ENCODE peak calls at places on chromosomes 7 and 10, in eight cellular contexts. T is stimulated activated naive CD8-positive, alpha-beta T cell treated with anti-CD3 and anti-CD28 coated beads, Interleukin-15, Interleukin-2, amounts not matched to agents 100 U/mL and 50 U/mL, for 24 hours; H is GM13977; J is stimulated activated CD8-positive, alpha-beta memory T cell treated with anti-CD3 and anti-CD28 coated beads, Interleukin-7, amount 100 ng/mL, for 4 hours; X is memory B cell; Z is NCI-H1694 treated with DMSO at 0.1 percent for 48 hours; Y is activated CD8-positive, alpha-beta T cell treated with anti-CD3 and anti-CD28 coated beads for 36 hours; P is astrocyte of the hippocampus. U is an unnamed sample.

GRCh38 chr10:58107506-58107905 is 160.2 kb downstream of the IPMK start:
- DNase-seq in T (no peak), H (no peak), J (no peak), X (no peak), Z (no peak), Y (no peak), P (peak; percentile 75), U (no peak)

GRCh38 chr7:152347888-152348287 is 87.9 kb downstream of the KMT2C start:
- DNase-seq in T (no peak), H (no peak), J (no peak), X (no peak), Z (no peak), Y (no peak), P (no peak), U (no peak)

GRCh38 chr10:111725035-111725434 is 458.5 kb downstream of the GPAM start:
- DNase-seq in T (no peak), H (no peak), J (no peak), X (no peak), Z (no peak), Y (no peak), P (no peak), U (no peak)

GRCh38 chr7:113809591-113809990 is 109.2 kb downstream of the PPP1R3A start:
- DNase-seq in T (no peak), H (no peak), J (no peak), X (no peak), Z (no peak), Y (no peak), P (no peak), U (no peak)

GRCh38 chr7:13821152-13821787 is 168.2 kb downstream of the ETV1 start:
- DNase-seq in T (no peak), H (no peak), J (no peak), X (no peak), Z (no peak), Y (no peak), P (peak; percentile 17), U (no peak)

GRCh38 chr10:112393341-112393740 is 19.4 kb downstream of the ACSL5 start:
- DNase-seq in T (no peak), H (no peak), J (no peak), X (no peak), Z (no peak), Y (no peak), P (no peak), U (peak; percentile 65)

GRCh38 chr10:93754761-93755160 is 3.0 kb upstream of the LGI1 start:
- DNase-seq in T (no peak), H (no peak), J (no peak), X (no peak), Z (no peak), Y (no peak), P (no peak), U (no peak)

GRCh38 chr10:46223064-46223480 is 63.7 kb upstream of the ANTXRL start:
- DNase-seq in T (peak; percentile 57), H (no peak), J (no peak), X (no peak), Z (no peak), Y (peak; percentile 51), P (no peak), U (peak; percentile 13)

GRCh38 chr7:100400656-100401055 is 27.4 kb downstream of the PILRA start:
- DNase-seq in T (no peak), H (no peak), J (no peak), X (no peak), Z (peak; percentile 3), Y (peak; percentile 43), P (peak; percentile 13), U (no peak)

GRCh38 chr7:124057872-124058271 is 25.0 kb upstream of the TMEM229A start:
- DNase-seq in T (no peak), H (no peak), J (no peak), X (no peak), Z (no peak), Y (no peak), P (no peak), U (no peak)

GRCh38 chr7:24714676-24715010 is 42.6 kb downstream of the GSDME start:
- DNase-seq in T (no peak), H (no peak), J (no peak), X (no peak), Z (no peak), Y (no peak), P (no peak), U (no peak)

GRCh38 chr10:103668351-103669242 is 175.1 kb downstream of the NEURL1 start:
- DNase-seq in T (no peak), H (no peak), J (no peak), X (no peak), Z (no peak), Y (peak; percentile 8), P (no peak), U (peak; percentile 57)

GRCh38 chr10:7734821-7735220 is 31.7 kb downstream of the ITIH2 start:
- DNase-seq in T (no peak), H (no peak), J (no peak), X (no peak), Z (no peak), Y (no peak), P (no peak), U (no peak)

GRCh38 chr10:24209421-24209770 is 458 bp downstream of the KIAA1217 start:
- DNase-seq in T (peak; percentile 37), H (peak; percentile 54), J (no peak), X (no peak), Z (no peak), Y (peak; percentile 68), P (peak; percentile 52), U (no peak)

GRCh38 chr10:8444630-8445029 is 390.1 kb downstream of the GATA3 start:
- DNase-seq in T (peak; percentile 53), H (peak; percentile 37), J (peak; percentile 10), X (no peak), Z (no peak), Y (peak; percentile 66), P (peak; percentile 49), U (no peak)

GRCh38 chr10:109838592-109839244 is 84.6 kb downstream of the XPNPEP1 start:
- DNase-seq in T (no peak), H (no peak), J (no peak), X (no peak), Z (no peak), Y (no peak), P (no peak), U (no peak)

GRCh38 chr7:31488562-31489203 is 25.2 kb upstream of the ITPRID1 start:
- DNase-seq in T (peak; percentile 51), H (peak; percentile 65), J (no peak), X (no peak), Z (no peak), Y (peak; percentile 62), P (peak; percentile 86), U (peak; percentile 79)

GRCh38 chr7:55109384-55110167 is 90.8 kb downstream of the EGFR start:
- DNase-seq in T (no peak), H (no peak), J (no peak), X (no peak), Z (no peak), Y (no peak), P (peak; percentile 55), U (no peak)

GRCh38 chr10:95406651-95407280 is 116.0 kb upstream of the PDLIM1 start:
- DNase-seq in T (no peak), H (no peak), J (no peak), X (no peak), Z (peak; percentile 86), Y (no peak), P (peak; percentile 68), U (peak; percentile 72)

GRCh38 chr10:113177936-113178335 is 227.9 kb downstream of the TCF7L2 start:
- DNase-seq in T (no peak), H (no peak), J (no peak), X (no peak), Z (no peak), Y (no peak), P (no peak), U (no peak)

U was measured in mucosa of descending colon.